ENCODE peak calls at places on chromosomes 3 and 15, in nine cellular contexts. P, O, H, Z, N, A, W, J and S are unnamed samples.

GRCh38 chr3:17643691-17644090 is 98.7 kb downstream of the TBC1D5 start:
- DNase-seq in P (no peak), O (no peak), H (no peak), Z (no peak), N (no peak), A (no peak), W (no peak), J (no peak), S (no peak)

GRCh38 chr3:126127904-126128303 is 44.0 kb upstream of the SLC41A3 start:
- DNase-seq in P (peak; percentile 20), O (no peak), H (peak; percentile 1), Z (no peak), N (no peak), A (no peak), W (no peak), J (no peak), S (no peak)

GRCh38 chr3:42114130-42114529 is 23.0 kb downstream of the TRAK1 start:
- DNase-seq in P (no peak), O (no peak), H (no peak), Z (no peak), N (peak; percentile 38), A (no peak), W (no peak), J (no peak), S (no peak)

GRCh38 chr3:31813197-31813596 is 167.9 kb downstream of the OSBPL10 start:
- DNase-seq in P (no peak), O (no peak), H (no peak), Z (no peak), N (no peak), A (no peak), W (no peak), J (no peak), S (no peak)

GRCh38 chr3:115683305-115683704 is 60.0 kb downstream of the GAP43 start:
- DNase-seq in P (no peak), O (no peak), H (no peak), Z (no peak), N (no peak), A (no peak), W (no peak), J (no peak), S (no peak)

GRCh38 chr3:50375200-50375931 is 16.0 kb upstream of the TMEM115 start:
- DNase-seq in P (peak; percentile 54), O (no peak), H (no peak), Z (no peak), N (no peak), A (no peak), W (no peak), J (peak; percentile 46), S (no peak)

GRCh38 chr3:108804437-108804836 is 18.1 kb upstream of the TRAT1 start:
- DNase-seq in P (no peak), O (no peak), H (no peak), Z (no peak), N (no peak), A (no peak), W (no peak), J (no peak), S (no peak)

GRCh38 chr3:7309707-7310106 is 448.8 kb downstream of the GRM7 start:
- DNase-seq in P (no peak), O (peak; percentile 59), H (no peak), Z (no peak), N (no peak), A (no peak), W (no peak), J (no peak), S (no peak)

GRCh38 chr3:15097889-15098288 is 1.1 kb downstream of the RBSN start:
- DNase-seq in P (no peak), O (no peak), H (no peak), Z (no peak), N (peak; percentile 63), A (no peak), W (no peak), J (no peak), S (no peak)

GRCh38 chr15:79682285-79682684 is 214.5 kb downstream of the MTHFS start:
- DNase-seq in P (no peak), O (peak; percentile 60), H (no peak), Z (no peak), N (no peak), A (no peak), W (no peak), J (no peak), S (no peak)

GRCh38 chr3:134407247-134407640 is 33.0 kb upstream of the AMOTL2 start:
- DNase-seq in P (peak; percentile 51), O (no peak), H (no peak), Z (no peak), N (no peak), A (no peak), W (no peak), J (no peak), S (no peak)

GRCh38 chr15:83848315-83849050 is 194.6 kb downstream of the ADAMTSL3 start:
- DNase-seq in P (no peak), O (no peak), H (no peak), Z (no peak), N (no peak), A (no peak), W (no peak), J (no peak), S (no peak)

GRCh38 chr3:197041875-197042488 is 12.4 kb upstream of the MELTF start:
- DNase-seq in P (no peak), O (no peak), H (no peak), Z (no peak), N (no peak), A (no peak), W (no peak), J (no peak), S (no peak)

GRCh38 chr15:83106994-83107840 is at the start of gene TM6SF1:
- DNase-seq in P (peak; percentile 39), O (peak; percentile 29), H (peak; percentile 64), Z (peak; percentile 42), N (peak; percentile 47), A (no peak), W (peak; percentile 35), J (peak; percentile 26), S (peak; percentile 16)

GRCh38 chr3:127037971-127038446 is 55.1 kb downstream of the PLXNA1 start:
- DNase-seq in P (no peak), O (no peak), H (no peak), Z (no peak), N (no peak), A (no peak), W (no peak), J (no peak), S (no peak)

GRCh38 chr3:152355744-152356665 is 87.3 kb downstream of the MBNL1 start:
- DNase-seq in P (no peak), O (no peak), H (no peak), Z (no peak), N (no peak), A (no peak), W (no peak), J (no peak), S (no peak)

GRCh38 chr3:48459773-48460516 is 13.4 kb downstream of the ATRIP start:
- DNase-seq in P (no peak), O (no peak), H (no peak), Z (no peak), N (no peak), A (no peak), W (no peak), J (no peak), S (no peak)

GRCh38 chr3:189954733-189955665 is 165.7 kb downstream of the P3H2 start:
- DNase-seq in P (no peak), O (no peak), H (no peak), Z (no peak), N (no peak), A (no peak), W (no peak), J (no peak), S (no peak)

GRCh38 chr3:133964547-133964946 is 65.2 kb downstream of the SLCO2A1 start:
- DNase-seq in P (no peak), O (no peak), H (no peak), Z (no peak), N (no peak), A (no peak), W (no peak), J (peak; percentile 24), S (no peak)

GRCh38 chr3:46030626-46031025 is 3.3 kb upstream of the XCR1 start:
- DNase-seq in P (no peak), O (no peak), H (no peak), Z (no peak), N (no peak), A (no peak), W (no peak), J (no peak), S (no peak)

GRCh38 chr15:99361541-99362185 is 110.4 kb downstream of the LRRC28 start:
- DNase-seq in P (no peak), O (no peak), H (no peak), Z (no peak), N (no peak), A (no peak), W (no peak), J (no peak), S (no peak)
- TF ChIP-seq CTCF in P (peak; percentile 80), O (peak; percentile 48), H (peak; percentile 37), Z (peak; percentile 77), N (peak; percentile 47), A (peak; percentile 75), W (peak; percentile 55), J (no peak), S (peak; percentile 66)

GRCh38 chr3:56303508-56303907 is 164.8 kb downstream of the ERC2 start:
- DNase-seq in P (peak; percentile 79), O (peak; percentile 22), H (peak; percentile 60), Z (peak; percentile 67), N (peak; percentile 20), A (no peak), W (no peak), J (peak; percentile 72), S (peak; percentile 49)
- TF ChIP-seq CTCF in P (peak; percentile 77), O (peak; percentile 48), H (peak; percentile 73), Z (peak; percentile 54), N (no peak), A (peak; percentile 67), W (peak; percentile 63), J (peak; percentile 61), S (peak; percentile 66)

GRCh38 chr3:106438916-106439315 is 570.1 kb upstream of the CBLB start:
- DNase-seq in P (no peak), O (no peak), H (no peak), Z (no peak), N (no peak), A (no peak), W (no peak), J (no peak), S (no peak)

GRCh38 chr3:106431698-106432097 is 562.9 kb upstream of the CBLB start:
- DNase-seq in P (no peak), O (no peak), H (no peak), Z (no peak), N (no peak), A (no peak), W (no peak), J (no peak), S (no peak)

GRCh38 chr3:106440672-106441071 is 571.9 kb upstream of the CBLB start:
- DNase-seq in P (no peak), O (no peak), H (no peak), Z (no peak), N (no peak), A (no peak), W (no peak), J (no peak), S (no peak)

GRCh38 chr3:106435899-106436453 is 567.2 kb upstream of the CBLB start:
- DNase-seq in P (no peak), O (no peak), H (no peak), Z (no peak), N (no peak), A (no peak), W (no peak), J (no peak), S (no peak)
- TF ChIP-seq CTCF in P (no peak), O (no peak), H (no peak), Z (no peak), N (peak; percentile 51), A (no peak), W (no peak), J (no peak), S (no peak)

GRCh38 chr15:42106278-42106677 is 11.9 kb upstream of the PLA2G4D start:
- DNase-seq in P (no peak), O (no peak), H (no peak), Z (no peak), N (no peak), A (no peak), W (no peak), J (no peak), S (no peak)
- TF ChIP-seq CTCF in P (no peak), O (no peak), H (no peak), Z (no peak), N (no peak), A (no peak), W (no peak), J (no peak), S (no peak)